ENCODE peak calls at places on chromosomes 3 and 15, in six cellular contexts. One of them, this sample, is unnamed.

GRCh38 chr15:31393441-31394091 is 66.9 kb downstream of the KLF13 start:
- DNase-seq in lower leg skin: peak
- DNase-seq in body of pancreas: no peak
- DNase-seq in fibroblast of lung: no peak
- DNase-seq in cardiac fibroblast: no peak
- DNase-seq in neural progenitor cell: no peak
- DNase-seq in this sample: no peak

GRCh38 chr3:53238051-53238850 is 17.6 kb downstream of the TKT start:
- DNase-seq in lower leg skin: no peak
- DNase-seq in cardiac fibroblast: peak
- DNase-seq in fibroblast of lung: peak
- DNase-seq in body of pancreas: peak
- DNase-seq in neural progenitor cell: no peak
- DNase-seq in this sample: peak

GRCh38 chr15:98970799-98971198 is 36.8 kb downstream of the PGPEP1L start:
- DNase-seq in lower leg skin: no peak
- DNase-seq in neural progenitor cell: no peak
- DNase-seq in body of pancreas: no peak
- DNase-seq in cardiac fibroblast: no peak
- DNase-seq in fibroblast of lung: no peak
- DNase-seq in this sample: no peak

GRCh38 chr15:45442497-45443135 is 64.3 kb upstream of the GATM start:
- DNase-seq in lower leg skin: no peak
- DNase-seq in fibroblast of lung: no peak
- DNase-seq in neural progenitor cell: no peak
- DNase-seq in cardiac fibroblast: peak
- DNase-seq in body of pancreas: no peak
- DNase-seq in this sample: peak

GRCh38 chr3:178960191-178960590 is 111.4 kb downstream of the ZMAT3 start:
- DNase-seq in body of pancreas: no peak
- DNase-seq in neural progenitor cell: no peak
- DNase-seq in lower leg skin: no peak
- DNase-seq in fibroblast of lung: peak
- DNase-seq in cardiac fibroblast: no peak
- DNase-seq in this sample: no peak

GRCh38 chr15:77247116-77247515 is 172.8 kb downstream of the PEAK1 start:
- DNase-seq in neural progenitor cell: no peak
- DNase-seq in fibroblast of lung: no peak
- DNase-seq in body of pancreas: no peak
- DNase-seq in cardiac fibroblast: no peak
- DNase-seq in lower leg skin: no peak
- DNase-seq in this sample: no peak

GRCh38 chr15:91049378-91050127 is 27.2 kb upstream of the VPS33B start:
- DNase-seq in neural progenitor cell: peak
- DNase-seq in cardiac fibroblast: peak
- DNase-seq in lower leg skin: peak
- DNase-seq in body of pancreas: peak
- DNase-seq in fibroblast of lung: peak
- DNase-seq in this sample: peak

GRCh38 chr3:191499307-191500125 is 38.6 kb downstream of the PYDC2 start:
- DNase-seq in cardiac fibroblast: peak
- DNase-seq in fibroblast of lung: peak
- DNase-seq in neural progenitor cell: peak
- DNase-seq in lower leg skin: no peak
- DNase-seq in body of pancreas: peak
- DNase-seq in this sample: peak

GRCh38 chr3:11724615-11725339 is 81.1 kb upstream of the VGLL4 start:
- DNase-seq in fibroblast of lung: no peak
- DNase-seq in cardiac fibroblast: no peak
- DNase-seq in neural progenitor cell: no peak
- DNase-seq in lower leg skin: no peak
- DNase-seq in body of pancreas: no peak
- DNase-seq in this sample: no peak

GRCh38 chr15:45449878-45450277 is 71.5 kb upstream of the GATM start:
- DNase-seq in cardiac fibroblast: no peak
- DNase-seq in fibroblast of lung: no peak
- DNase-seq in neural progenitor cell: no peak
- DNase-seq in lower leg skin: no peak
- DNase-seq in body of pancreas: peak
- DNase-seq in this sample: no peak

GRCh38 chr3:53513556-53514190 is 19.3 kb downstream of the CACNA1D start:
- DNase-seq in body of pancreas: no peak
- DNase-seq in cardiac fibroblast: no peak
- DNase-seq in fibroblast of lung: no peak
- DNase-seq in neural progenitor cell: no peak
- DNase-seq in lower leg skin: no peak
- DNase-seq in this sample: peak

GRCh38 chr15:48177383-48177874 is 666 bp downstream of the MYEF2 start:
- DNase-seq in lower leg skin: no peak
- DNase-seq in cardiac fibroblast: peak
- DNase-seq in body of pancreas: no peak
- DNase-seq in fibroblast of lung: peak
- DNase-seq in neural progenitor cell: no peak
- DNase-seq in this sample: peak

GRCh38 chr15:66252411-66253295 is 897 bp downstream of the MEGF11 start:
- DNase-seq in fibroblast of lung: peak
- DNase-seq in body of pancreas: peak
- DNase-seq in lower leg skin: no peak
- DNase-seq in cardiac fibroblast: peak
- DNase-seq in neural progenitor cell: peak
- DNase-seq in this sample: peak

GRCh38 chr15:70217246-70218160 is 119.8 kb upstream of the TLE3 start:
- DNase-seq in cardiac fibroblast: no peak
- DNase-seq in body of pancreas: no peak
- DNase-seq in fibroblast of lung: no peak
- DNase-seq in lower leg skin: no peak
- DNase-seq in neural progenitor cell: no peak
- DNase-seq in this sample: no peak

GRCh38 chr3:61927332-61927731 is 366.0 kb downstream of the PTPRG start:
- DNase-seq in fibroblast of lung: peak
- DNase-seq in neural progenitor cell: no peak
- DNase-seq in cardiac fibroblast: peak
- DNase-seq in lower leg skin: peak
- DNase-seq in body of pancreas: peak
- DNase-seq in this sample: peak

GRCh38 chr3:97232635-97233034 is 418.2 kb downstream of the EPHA6 start:
- DNase-seq in cardiac fibroblast: no peak
- DNase-seq in neural progenitor cell: no peak
- DNase-seq in lower leg skin: peak
- DNase-seq in fibroblast of lung: no peak
- DNase-seq in body of pancreas: peak
- DNase-seq in this sample: no peak

GRCh38 chr15:43900964-43901363 is 74.2 kb downstream of the WDR76 start:
- DNase-seq in body of pancreas: no peak
- DNase-seq in lower leg skin: no peak
- DNase-seq in cardiac fibroblast: no peak
- DNase-seq in neural progenitor cell: no peak
- DNase-seq in fibroblast of lung: no peak
- DNase-seq in this sample: no peak

GRCh38 chr3:163692484-163692883 is 1385.8 kb downstream of the SI start:
- DNase-seq in cardiac fibroblast: no peak
- DNase-seq in neural progenitor cell: no peak
- DNase-seq in body of pancreas: no peak
- DNase-seq in fibroblast of lung: no peak
- DNase-seq in lower leg skin: no peak
- DNase-seq in this sample: no peak

GRCh38 chr3:17742837-17743659 is 617 bp upstream of the TBC1D5 start:
- DNase-seq in neural progenitor cell: no peak
- DNase-seq in body of pancreas: peak
- DNase-seq in cardiac fibroblast: no peak
- DNase-seq in fibroblast of lung: no peak
- DNase-seq in lower leg skin: no peak
- DNase-seq in this sample: peak

GRCh38 chr15:95259965-95260364 is 1028.6 kb downstream of the MCTP2 start:
- DNase-seq in lower leg skin: no peak
- DNase-seq in fibroblast of lung: no peak
- DNase-seq in body of pancreas: no peak
- DNase-seq in neural progenitor cell: peak
- DNase-seq in cardiac fibroblast: peak
- DNase-seq in this sample: no peak

GRCh38 chr3:23129062-23129461 is 74.1 kb upstream of the UBE2E2 start:
- DNase-seq in cardiac fibroblast: peak
- DNase-seq in fibroblast of lung: peak
- DNase-seq in neural progenitor cell: no peak
- DNase-seq in body of pancreas: no peak
- DNase-seq in lower leg skin: no peak
- DNase-seq in this sample: peak
- H3K4me3 ChIP-seq in cardiac fibroblast: peak
- H3K4me3 ChIP-seq in fibroblast of lung: peak
- H3K4me3 ChIP-seq in neural progenitor cell: no peak
- H3K4me3 ChIP-seq in body of pancreas: no peak
- H3K4me3 ChIP-seq in lower leg skin: no peak
- H3K4me3 ChIP-seq in this sample: peak

GRCh38 chr3:36542186-36542585 is 161.9 kb downstream of the STAC start:
- DNase-seq in neural progenitor cell: no peak
- DNase-seq in body of pancreas: no peak
- DNase-seq in lower leg skin: no peak
- DNase-seq in fibroblast of lung: peak
- DNase-seq in cardiac fibroblast: no peak
- DNase-seq in this sample: peak

GRCh38 chr3:36543276-36543997 is 163.1 kb downstream of the STAC start:
- DNase-seq in lower leg skin: no peak
- DNase-seq in neural progenitor cell: no peak
- DNase-seq in body of pancreas: no peak
- DNase-seq in fibroblast of lung: no peak
- DNase-seq in cardiac fibroblast: no peak
- DNase-seq in this sample: peak

GRCh38 chr3:36538405-36538804 is 158.1 kb downstream of the STAC start:
- DNase-seq in body of pancreas: no peak
- DNase-seq in cardiac fibroblast: no peak
- DNase-seq in neural progenitor cell: no peak
- DNase-seq in lower leg skin: no peak
- DNase-seq in fibroblast of lung: peak
- DNase-seq in this sample: peak

GRCh38 chr3:36546196-36546595 is 165.9 kb downstream of the STAC start:
- DNase-seq in lower leg skin: no peak
- DNase-seq in cardiac fibroblast: no peak
- DNase-seq in body of pancreas: no peak
- DNase-seq in neural progenitor cell: no peak
- DNase-seq in fibroblast of lung: no peak
- DNase-seq in this sample: peak

DNA sequence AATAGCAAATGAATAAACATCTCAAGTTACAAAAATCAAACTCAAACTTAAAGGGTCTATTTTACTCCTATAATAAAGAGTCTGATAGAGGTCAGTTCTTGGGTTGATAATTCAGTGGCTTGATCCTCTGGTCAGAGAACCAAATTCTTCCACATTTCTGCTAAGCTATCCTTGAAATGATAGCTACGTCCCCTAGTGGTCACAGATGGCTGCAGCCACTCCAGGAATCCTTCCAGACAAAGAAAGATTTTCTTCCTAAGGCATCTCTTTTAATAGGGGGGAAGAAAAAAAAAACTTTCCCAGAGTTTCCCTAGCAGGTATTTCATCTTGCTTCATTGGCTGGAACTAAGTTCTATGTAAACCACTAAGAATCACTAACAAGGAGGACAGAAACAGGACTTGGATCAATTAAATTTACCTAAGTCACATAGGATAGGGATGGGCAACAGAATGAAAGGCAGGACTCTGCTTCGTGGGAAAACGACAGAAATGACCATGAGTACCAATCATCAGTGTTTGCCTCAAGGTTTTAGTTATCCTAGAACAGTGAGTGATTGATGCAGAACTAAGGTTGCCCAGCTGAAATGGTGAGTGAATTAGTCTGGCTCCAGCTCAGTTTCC is 160.7 kb downstream of the STAC start:
- DNase-seq in cardiac fibroblast: peak
- DNase-seq in neural progenitor cell: peak
- DNase-seq in lower leg skin: no peak
- DNase-seq in fibroblast of lung: peak
- DNase-seq in body of pancreas: no peak
- DNase-seq in this sample: peak
- TF ChIP-seq CTCF in cardiac fibroblast: peak
- TF ChIP-seq CTCF in neural progenitor cell: peak
- TF ChIP-seq CTCF in lower leg skin: no peak
- TF ChIP-seq CTCF in fibroblast of lung: peak
- TF ChIP-seq CTCF in body of pancreas: peak
- TF ChIP-seq CTCF in this sample: peak

GRCh38 chr15:39127925-39128617 is 452.8 kb upstream of the THBS1 start:
- DNase-seq in neural progenitor cell: peak
- DNase-seq in lower leg skin: no peak
- DNase-seq in fibroblast of lung: peak
- DNase-seq in body of pancreas: peak
- DNase-seq in cardiac fibroblast: peak
- DNase-seq in this sample: peak
- H3K4me3 ChIP-seq in neural progenitor cell: no peak
- H3K4me3 ChIP-seq in lower leg skin: no peak
- H3K4me3 ChIP-seq in fibroblast of lung: no peak
- H3K4me3 ChIP-seq in body of pancreas: no peak
- H3K4me3 ChIP-seq in cardiac fibroblast: no peak
- H3K4me3 ChIP-seq in this sample: no peak

GRCh38 chr3:124763206-124763605 is 33.0 kb downstream of the UMPS start:
- DNase-seq in body of pancreas: no peak
- DNase-seq in neural progenitor cell: no peak
- DNase-seq in lower leg skin: no peak
- DNase-seq in fibroblast of lung: no peak
- DNase-seq in cardiac fibroblast: no peak
- DNase-seq in this sample: no peak

GRCh38 chr3:124762612-124763011 is 32.4 kb downstream of the UMPS start:
- DNase-seq in lower leg skin: no peak
- DNase-seq in neural progenitor cell: no peak
- DNase-seq in fibroblast of lung: no peak
- DNase-seq in cardiac fibroblast: no peak
- DNase-seq in body of pancreas: no peak
- DNase-seq in this sample: no peak

GRCh38 chr3:124761250-124761796 is 31.1 kb downstream of the UMPS start:
- DNase-seq in neural progenitor cell: peak
- DNase-seq in cardiac fibroblast: peak
- DNase-seq in fibroblast of lung: peak
- DNase-seq in body of pancreas: peak
- DNase-seq in lower leg skin: peak
- DNase-seq in this sample: peak

GRCh38 chr3:124760601-124761000 is 30.3 kb downstream of the UMPS start:
- DNase-seq in body of pancreas: peak
- DNase-seq in lower leg skin: no peak
- DNase-seq in cardiac fibroblast: peak
- DNase-seq in neural progenitor cell: no peak
- DNase-seq in fibroblast of lung: peak
- DNase-seq in this sample: peak

DNA sequence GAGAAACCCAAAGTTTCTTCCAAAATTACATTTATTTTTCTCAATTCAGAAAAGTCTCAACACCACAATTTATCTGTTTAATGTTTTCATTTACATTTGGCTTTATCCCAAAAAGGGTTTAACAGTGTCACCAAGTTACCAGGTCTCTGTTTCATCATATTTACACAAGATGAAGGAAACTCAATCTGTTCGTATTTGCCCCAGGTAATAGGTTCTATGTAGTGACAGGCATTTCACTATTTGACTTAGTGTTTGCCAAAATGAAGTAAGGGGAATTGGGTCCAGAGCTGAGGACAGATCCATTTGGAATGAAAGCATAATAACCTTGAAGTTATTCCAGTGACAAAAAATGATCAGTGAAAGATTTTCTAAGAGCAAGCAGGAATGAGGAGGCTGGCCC is 31.7 kb downstream of the UMPS start:
- DNase-seq in cardiac fibroblast: no peak
- DNase-seq in body of pancreas: no peak
- DNase-seq in lower leg skin: no peak
- DNase-seq in fibroblast of lung: no peak
- DNase-seq in neural progenitor cell: no peak
- DNase-seq in this sample: no peak
- TF ChIP-seq CTCF in cardiac fibroblast: no peak
- TF ChIP-seq CTCF in body of pancreas: no peak
- TF ChIP-seq CTCF in lower leg skin: no peak
- TF ChIP-seq CTCF in fibroblast of lung: no peak
- TF ChIP-seq CTCF in neural progenitor cell: no peak
- TF ChIP-seq CTCF in this sample: no peak

GRCh38 chr3:108546249-108546648 is 35.9 kb upstream of the MYH15 start:
- DNase-seq in lower leg skin: no peak
- DNase-seq in fibroblast of lung: peak
- DNase-seq in cardiac fibroblast: peak
- DNase-seq in neural progenitor cell: no peak
- DNase-seq in body of pancreas: no peak
- DNase-seq in this sample: no peak
- H3K4me3 ChIP-seq in lower leg skin: no peak
- H3K4me3 ChIP-seq in fibroblast of lung: peak
- H3K4me3 ChIP-seq in cardiac fibroblast: no peak
- H3K4me3 ChIP-seq in neural progenitor cell: no peak
- H3K4me3 ChIP-seq in body of pancreas: no peak
- H3K4me3 ChIP-seq in this sample: no peak

This sample was measured in fibroblast of mammary gland.